ENCODE peak calls at places on chromosomes 13 and 19, in four cellular contexts. P is NCI-H1092 treated with DMSO at 0.1 percent for 48 hours; A is right lobe of liver; T is effector memory CD4-positive, alpha-beta T cell. B is an unnamed sample.

GRCh38 chr19:44948763-44949374 is 3.0 kb downstream of the APOC2 start:
- DNase-seq in A (no peak), T (no peak), P (no peak), B (no peak)

GRCh38 chr13:39602277-39602613 is 748 bp downstream of the LHFPL6 start:
- DNase-seq in P (no peak), T (no peak), A (no peak), B (no peak)

GRCh38 chr19:38148337-38148736 is 75.7 kb downstream of the DPF1 start:
- DNase-seq in A (no peak), P (no peak), T (no peak), B (no peak)

GRCh38 chr13:113489549-113490495 is 689 bp downstream of the DCUN1D2 start:
- DNase-seq in P (peak; percentile 45), A (peak; percentile 58), T (peak; percentile 4), B (peak; percentile 60)

GRCh38 chr19:11578342-11579142 is 1.1 kb upstream of the ACP5 start:
- DNase-seq in A (peak; percentile 71), T (no peak), P (no peak), B (peak; percentile 92)

GRCh38 chr13:80033286-80033685 is 307.6 kb downstream of the SPRY2 start:
- DNase-seq in T (no peak), A (no peak), P (no peak), B (no peak)

GRCh38 chr19:16886305-16886880 is 2.4 kb upstream of the F2RL3 start:
- DNase-seq in P (no peak), A (peak; percentile 62), T (no peak), B (peak; percentile 84)

GRCh38 chr19:4234862-4235201 is 5.5 kb downstream of the EBI3 start:
- DNase-seq in A (no peak), T (no peak), P (no peak), B (no peak)

GRCh38 chr13:76157926-76158325 is 521.8 kb downstream of the LMO7 start:
- DNase-seq in A (no peak), T (no peak), P (no peak), B (no peak)

GRCh38 chr13:98581971-98582702 is 5.2 kb upstream of the STK24 start:
- DNase-seq in P (peak; percentile 42), T (no peak), A (no peak), B (no peak)

GRCh38 chr13:90315061-90315460 is 1032.4 kb upstream of the MIR17HG start:
- DNase-seq in T (no peak), P (no peak), A (no peak), B (no peak)

GRCh38 chr13:41942462-41943094 is 18.3 kb downstream of the VWA8 start:
- DNase-seq in A (no peak), P (no peak), T (no peak), B (no peak)

GRCh38 chr19:5621311-5621944 is 1.1 kb downstream of the SAFB2 start:
- DNase-seq in T (no peak), A (no peak), P (no peak), B (no peak)

GRCh38 chr19:12723383-12723642 is 419 bp downstream of the TNPO2 start:
- DNase-seq in P (peak; percentile 28), T (no peak), A (no peak), B (no peak)

GRCh38 chr13:41562083-41562482 is 104.7 kb downstream of the RGCC start:
- DNase-seq in A (no peak), T (no peak), P (no peak), B (no peak)

GRCh38 chr19:41708481-41708880 is at the start of gene CEACAM5:
- DNase-seq in A (no peak), T (no peak), P (no peak), B (no peak)